ENCODE peak calls at places on chromosome 12, in nine cellular contexts. C is CD4-positive, alpha-beta memory T cell; I is dorsolateral prefrontal cortex; L is fibroblast of the aortic adventitia; G is iPS-NIHi11; N is NCI-H1417; A is nephron progenitor cell; Y is Ammon's horn; T is CD8-positive, alpha-beta memory T cell. P is an unnamed sample.
A peak's percentile ranks its signal among the peaks of the same experiment; 100 is the strongest.

GRCh38 chr12:67394600-67394999 is 125.4 kb downstream of the CAND1 start:
- DNase-seq in T (no peak), A (no peak), I (no peak), C (no peak), L (peak; percentile 80), Y (peak; percentile 59), G (peak; percentile 58), N (no peak), P (no peak)

GRCh38 chr12:46442723-46443122 is 70.2 kb upstream of the SLC38A2 start:
- DNase-seq in Y (no peak), T (no peak), G (no peak), A (no peak), N (no peak), C (no peak), I (no peak), L (no peak), P (no peak)

GRCh38 chr12:19925881-19926665 is 442.3 kb upstream of the PDE3A start:
- DNase-seq in Y (no peak), T (no peak), C (no peak), I (no peak), G (no peak), L (no peak), N (peak; percentile 17), A (no peak), P (no peak)

GRCh38 chr12:13440844-13441243 is 244.3 kb downstream of the EMP1 start:
- DNase-seq in N (no peak), L (no peak), A (no peak), G (no peak), T (no peak), Y (no peak), C (no peak), I (no peak), P (no peak)

GRCh38 chr12:6790496-6791150 is 1.3 kb downstream of the CD4 start:
- DNase-seq in Y (no peak), G (no peak), N (no peak), C (peak; percentile 55), I (no peak), T (no peak), L (no peak), A (no peak), P (no peak)

GRCh38 chr12:30725739-30726138 is 29.0 kb downstream of the CAPRIN2 start:
- DNase-seq in Y (no peak), N (no peak), T (no peak), A (no peak), C (no peak), G (no peak), L (peak; percentile 88), I (no peak), P (no peak)

GRCh38 chr12:121819212-121819949 is 15.6 kb downstream of the SETD1B start:
- DNase-seq in Y (no peak), G (no peak), L (no peak), A (no peak), I (no peak), C (no peak), N (no peak), T (no peak), P (no peak)

GRCh38 chr12:104182144-104182543 is 33.4 kb upstream of the TXNRD1 start:
- DNase-seq in L (peak; percentile 99), N (no peak), C (no peak), G (no peak), A (no peak), Y (no peak), T (no peak), I (no peak), P (no peak)

GRCh38 chr12:62256408-62257079 is 3.7 kb upstream of the USP15 start:
- DNase-seq in N (no peak), I (no peak), T (no peak), L (no peak), C (no peak), A (no peak), G (no peak), Y (peak; percentile 24), P (peak; percentile 41)

GRCh38 chr12:128643106-128643651 is 180.6 kb downstream of the SLC15A4 start:
- DNase-seq in L (no peak), C (no peak), I (no peak), Y (peak; percentile 18), A (no peak), G (no peak), N (no peak), T (no peak), P (no peak)

GRCh38 chr12:18811268-18811667 is 73.3 kb downstream of the CAPZA3 start:
- DNase-seq in T (no peak), C (no peak), I (no peak), L (peak; percentile 38), N (no peak), G (no peak), A (no peak), Y (no peak), P (no peak)

GRCh38 chr12:50806176-50806575 is 36.5 kb upstream of the TMPRSS12 start:
- DNase-seq in C (no peak), T (no peak), L (no peak), A (no peak), N (no peak), I (no peak), Y (peak; percentile 50), G (no peak), P (no peak)

GRCh38 chr12:108602961-108603704 is 5.2 kb upstream of the TMEM119 start:
- DNase-seq in C (no peak), T (no peak), L (no peak), Y (no peak), A (no peak), G (no peak), I (no peak), N (no peak), P (no peak)

GRCh38 chr12:132033627-132034026 is 83.9 kb downstream of the EP400 start:
- DNase-seq in N (no peak), G (no peak), L (no peak), A (no peak), I (no peak), Y (no peak), C (no peak), T (no peak), P (no peak)

GRCh38 chr12:122057007-122057735 is 21.4 kb upstream of the MLXIP start:
- DNase-seq in A (no peak), N (no peak), L (no peak), C (no peak), T (no peak), Y (no peak), G (no peak), I (no peak), P (no peak)

GRCh38 chr12:125983094-125983783 is 918.0 kb downstream of the AACS start:
- DNase-seq in L (peak; percentile 39), Y (peak; percentile 43), N (no peak), T (no peak), A (peak; percentile 90), I (peak; percentile 33), C (no peak), G (no peak), P (no peak)

GRCh38 chr12:29521951-29522350 is 24.5 kb upstream of the OVCH1 start:
- DNase-seq in G (no peak), A (no peak), I (no peak), T (no peak), L (peak; percentile 61), C (no peak), N (no peak), Y (no peak), P (no peak)

GRCh38 chr12:87929346-87929745 is 99.9 kb downstream of the C12orf50 start:
- DNase-seq in Y (no peak), L (no peak), C (no peak), G (no peak), A (no peak), T (no peak), I (no peak), N (no peak), P (no peak)

GRCh38 chr12:2756756-2757155 is 38.0 kb upstream of the FKBP4 start:
- DNase-seq in A (no peak), T (no peak), C (no peak), Y (no peak), G (no peak), L (no peak), N (no peak), I (no peak), P (no peak)

GRCh38 chr12:131521326-131521725 is 189.6 kb upstream of the SFSWAP start:
- DNase-seq in Y (no peak), L (no peak), T (no peak), C (no peak), A (no peak), I (no peak), G (no peak), N (no peak), P (no peak)

GRCh38 chr12:51238037-51238509 is 553 bp upstream of the DAZAP2 start:
- DNase-seq in I (no peak), C (no peak), Y (no peak), L (no peak), T (no peak), N (no peak), G (no peak), A (no peak), P (no peak)

GRCh38 chr12:15494329-15495046 is 172.2 kb downstream of the PTPRO start:
- DNase-seq in Y (no peak), C (no peak), A (no peak), G (no peak), L (no peak), T (no peak), I (no peak), N (no peak), P (no peak)

GRCh38 chr12:89932950-89933349 is 224.3 kb upstream of the ATP2B1 start:
- DNase-seq in T (no peak), L (peak; percentile 19), Y (no peak), A (no peak), G (no peak), I (no peak), C (no peak), N (peak; percentile 79), P (no peak)

GRCh38 chr12:56158926-56159461 is 835 bp downstream of the MYL6 start:
- DNase-seq in T (peak; percentile 25), N (peak; percentile 74), Y (peak; percentile 74), C (peak; percentile 28), L (peak; percentile 79), I (peak; percentile 58), A (peak; percentile 50), G (peak; percentile 64), P (peak; percentile 70)

GRCh38 chr12:3114671-3115070 is 37.5 kb downstream of the TSPAN9 start:
- DNase-seq in T (no peak), N (no peak), Y (no peak), I (no peak), C (no peak), L (no peak), A (no peak), G (no peak), P (no peak)

GRCh38 chr12:14481201-14481600 is 86.5 kb downstream of the PLBD1 start:
- DNase-seq in N (no peak), I (no peak), Y (no peak), C (no peak), A (no peak), L (no peak), T (no peak), G (no peak), P (no peak)

GRCh38 chr12:42056130-42056529 is 88.5 kb downstream of the GXYLT1 start:
- DNase-seq in I (no peak), C (no peak), A (no peak), G (no peak), Y (peak; percentile 49), T (no peak), N (no peak), L (no peak), P (no peak)

GRCh38 chr12:46382425-46382973 is 9.9 kb upstream of the SLC38A2 start:
- DNase-seq in I (no peak), T (no peak), G (no peak), N (no peak), Y (no peak), C (no peak), L (no peak), A (no peak), P (no peak)

GRCh38 chr12:52713960-52714886 is 10.9 kb upstream of the KRT77 start:
- DNase-seq in C (no peak), N (no peak), A (peak; percentile 75), T (peak; percentile 33), Y (no peak), I (no peak), G (peak; percentile 79), L (no peak), P (no peak)

GRCh38 chr12:52570511-52570910 is 3.1 kb downstream of the KRT74 start:
- DNase-seq in C (no peak), L (no peak), A (no peak), N (no peak), Y (no peak), T (no peak), I (no peak), G (no peak), P (no peak)

GRCh38 chr12:113276946-113277500 is 55.8 kb downstream of the TPCN1 start:
- DNase-seq in N (no peak), A (no peak), Y (no peak), G (no peak), C (no peak), T (no peak), I (no peak), L (no peak), P (no peak)

P was measured in HAP-1.